ENCODE peak calls at places on chromosomes 6 and 20, in eight cellular contexts. S is CD8-positive, alpha-beta memory T cell; D is neuronal stem cell; O is CD4-positive, alpha-beta memory T cell; L is PC-9; V is fibroblast of lung; P is endothelial cell of umbilical vein; H is heart left ventricle. C is an unnamed sample.

GRCh38 chr6:152309648-152310047 is 327.5 kb downstream of the SYNE1 start:
- DNase-seq in D (no peak), H (no peak), S (peak), P (no peak), V (peak), O (peak), L (no peak), C (peak)

GRCh38 chr6:161748535-161749386 is 474.9 kb upstream of the AGPAT4 start:
- DNase-seq in S (no peak), D (peak), O (no peak), H (peak), V (peak), P (peak), L (peak), C (no peak)

GRCh38 chr6:7207688-7208087 is 99.9 kb downstream of the RREB1 start:
- DNase-seq in O (no peak), P (no peak), V (no peak), H (no peak), D (no peak), S (no peak), L (no peak), C (no peak)

GRCh38 chr6:5645275-5645674 is 361.4 kb downstream of the NRN1 start:
- DNase-seq in S (no peak), O (no peak), V (no peak), L (no peak), H (no peak), D (no peak), P (no peak), C (no peak)

GRCh38 chr20:53623454-53624206 is 30.0 kb upstream of the ZNF217 start:
- DNase-seq in L (peak), S (no peak), O (peak), P (peak), D (peak), V (peak), H (peak), C (peak)

GRCh38 chr6:80959034-80959433 is 793.4 kb downstream of the TENT5A start:
- DNase-seq in P (no peak), L (no peak), S (no peak), D (no peak), H (no peak), V (no peak), O (no peak), C (no peak)

GRCh38 chr20:49602370-49603208 is 34.7 kb upstream of the PTGIS start:
- DNase-seq in S (no peak), O (no peak), V (no peak), L (no peak), D (no peak), P (no peak), H (no peak), C (no peak)

GRCh38 chr6:47780510-47781356 is 1.1 kb upstream of the OPN5 start:
- DNase-seq in D (peak), S (peak), V (peak), H (no peak), P (peak), O (no peak), L (peak), C (peak)

GRCh38 chr6:144104898-144105487 is 9.6 kb upstream of the SF3B5 start:
- DNase-seq in V (peak), P (peak), D (peak), L (peak), S (peak), H (no peak), O (peak), C (peak)

GRCh38 chr20:23257106-23257761 is 93.4 kb upstream of the NXT1 start:
- DNase-seq in L (no peak), H (no peak), D (no peak), S (no peak), O (no peak), P (peak), V (peak), C (no peak)

GRCh38 chr20:1105599-1106194 is 12.7 kb upstream of the PSMF1 start:
- DNase-seq in P (no peak), D (no peak), S (no peak), O (no peak), H (no peak), L (no peak), V (no peak), C (no peak)

GRCh38 chr20:62918137-62918536 is 8.2 kb downstream of the DIDO1 start:
- DNase-seq in S (no peak), P (no peak), H (no peak), V (no peak), D (no peak), O (peak), L (no peak), C (no peak)

GRCh38 chr20:5070081-5070480 is 49.7 kb downstream of the PCNA start:
- DNase-seq in H (no peak), P (no peak), O (no peak), S (no peak), L (no peak), D (no peak), V (no peak), C (no peak)

GRCh38 chr6:1797801-1798200 is 188.1 kb downstream of the FOXC1 start:
- DNase-seq in V (peak), H (no peak), D (no peak), S (no peak), L (no peak), O (no peak), P (peak), C (no peak)

GRCh38 chr20:11376998-11377397 is 540.7 kb upstream of the BTBD3 start:
- DNase-seq in D (no peak), P (no peak), S (no peak), L (no peak), H (no peak), V (peak), O (no peak), C (no peak)

GRCh38 chr6:55853008-55854001 is 22.1 kb downstream of the BMP5 start:
- DNase-seq in V (no peak), O (no peak), D (no peak), P (no peak), S (no peak), L (no peak), H (no peak), C (no peak)

GRCh38 chr6:21749754-21750153 is 156.2 kb downstream of the SOX4 start:
- DNase-seq in V (no peak), O (no peak), L (no peak), S (no peak), D (no peak), P (no peak), H (no peak), C (no peak)

DNA sequence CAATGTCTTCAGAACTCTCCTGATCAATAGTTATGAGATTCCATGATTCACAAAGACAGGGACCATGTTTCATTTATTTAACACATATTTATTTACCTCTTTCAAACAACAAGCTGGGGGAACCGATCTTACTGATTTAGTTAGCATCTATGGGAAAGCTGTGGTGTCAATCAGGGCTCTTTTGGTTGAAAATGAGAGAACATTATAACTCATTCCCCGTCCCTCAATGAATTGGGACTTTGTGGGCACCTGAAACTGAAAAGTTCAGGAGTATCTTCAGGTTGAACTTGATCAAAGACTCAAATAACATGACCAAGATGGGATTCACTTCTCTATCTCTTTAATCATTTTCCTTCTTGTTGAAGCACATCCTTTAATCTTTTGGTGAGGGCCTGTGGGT is 67.4 kb downstream of the CHMP4B start:
- DNase-seq in D (no peak), O (no peak), H (no peak), V (no peak), S (no peak), L (no peak), P (no peak), C (no peak)
- H3K27ac ChIP-seq in D (no peak), O (no peak), H (no peak), V (no peak), S (no peak), L (no peak), P (no peak), C (no peak)

GRCh38 chr6:13526339-13526717 is 38.9 kb upstream of the GFOD1 start:
- DNase-seq in P (no peak), L (no peak), H (no peak), V (no peak), D (no peak), S (no peak), O (no peak), C (no peak)

GRCh38 chr6:13527669-13528051 is 40.3 kb upstream of the GFOD1 start:
- DNase-seq in D (no peak), S (no peak), O (no peak), P (peak), L (no peak), V (no peak), H (no peak), C (no peak)

GRCh38 chr6:13528232-13528631 is 40.8 kb upstream of the GFOD1 start:
- DNase-seq in O (no peak), S (no peak), D (no peak), L (no peak), H (no peak), V (no peak), P (peak), C (no peak)

GRCh38 chr6:13528777-13529343 is 41.5 kb upstream of the GFOD1 start:
- DNase-seq in P (peak), V (no peak), S (no peak), O (no peak), H (peak), D (no peak), L (no peak), C (no peak)

GRCh38 chr6:13526718-13527668 is 39.6 kb upstream of the GFOD1 start:
- DNase-seq in S (no peak), D (no peak), H (peak), O (no peak), L (no peak), P (peak), V (peak), C (no peak)
- H3K27ac ChIP-seq in S (no peak), D (no peak), H (peak), O (no peak), L (no peak), P (peak), V (no peak), C (no peak)

DNA sequence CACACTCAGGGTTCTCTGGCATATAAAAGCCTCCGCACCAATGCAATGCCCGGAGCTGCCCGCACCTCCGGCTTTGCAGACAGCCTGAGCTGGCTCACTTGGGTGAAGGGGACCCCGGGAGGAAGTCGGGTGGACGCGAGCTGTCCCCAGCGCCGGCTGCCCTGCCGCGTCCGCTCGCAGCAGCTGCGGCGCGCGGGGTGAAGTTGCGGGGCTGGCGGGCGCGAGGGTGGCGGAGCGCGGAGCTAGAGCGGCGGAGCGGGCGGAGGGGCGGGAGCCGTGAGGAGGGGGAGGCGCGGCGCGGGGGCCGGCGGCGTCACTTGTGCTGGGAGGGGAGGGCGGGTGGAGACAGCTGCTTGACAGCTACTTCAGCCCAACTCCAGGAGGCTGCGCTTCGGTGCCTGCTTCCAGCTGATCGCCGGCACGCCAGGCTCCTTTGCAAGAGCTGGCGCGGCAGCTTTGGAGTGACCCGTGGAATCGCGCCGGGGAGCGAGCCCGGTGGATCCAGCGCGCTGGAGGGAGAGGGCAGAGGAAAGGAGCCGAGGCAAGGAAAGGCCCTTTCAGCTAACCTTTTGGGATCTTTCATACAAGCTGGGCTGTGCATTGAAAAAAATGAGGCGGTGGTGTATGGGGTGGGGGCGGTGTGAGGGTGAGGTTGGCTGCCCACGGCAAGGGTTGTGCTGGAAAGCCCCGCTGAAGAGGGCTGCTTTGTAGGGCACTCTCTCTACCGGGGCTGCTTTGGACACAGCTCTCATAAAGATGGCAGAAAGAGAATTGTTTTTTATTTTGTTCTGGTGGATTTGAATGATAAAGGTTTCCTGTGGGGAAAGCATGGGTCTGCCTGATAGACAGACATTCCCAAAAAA is 24.7 kb downstream of the RIPOR2 start:
- DNase-seq in S (peak), H (peak), P (peak), O (peak), V (peak), D (peak), L (peak), C (peak)
- H3K27ac ChIP-seq in S (peak), H (peak), P (no peak), O (peak), V (no peak), D (no peak), L (no peak), C (peak)

DNA sequence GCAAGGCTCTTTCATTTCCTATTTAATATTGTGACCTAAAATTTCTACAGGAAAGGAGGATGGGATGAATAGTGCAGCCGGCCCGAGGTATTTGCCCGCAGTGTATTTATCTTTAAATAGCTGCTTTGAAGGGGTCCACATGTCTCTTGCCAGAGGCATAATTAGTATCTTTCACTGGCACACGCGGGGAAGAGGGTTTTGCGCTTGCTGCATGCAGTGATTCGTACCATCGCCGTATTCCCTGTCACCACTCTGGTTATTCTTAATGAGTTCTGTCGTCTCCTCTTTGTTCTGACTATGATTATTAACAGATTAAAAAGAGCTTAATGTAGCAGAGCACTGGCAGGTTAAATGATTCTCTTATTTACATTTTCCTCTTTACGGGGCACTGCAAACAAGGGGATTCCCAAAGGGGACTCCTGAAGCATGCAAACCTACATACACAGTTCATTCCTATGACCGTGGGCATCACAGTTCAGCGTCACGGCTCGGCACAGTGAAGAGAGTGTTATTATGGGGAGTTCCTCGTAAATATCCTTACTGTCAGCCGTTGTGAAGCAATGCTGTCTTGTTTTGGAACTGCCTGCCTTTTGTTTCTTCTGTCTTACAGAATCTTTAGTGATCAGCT is 204.8 kb downstream of the DTNBP1 start:
- DNase-seq in H (no peak), P (no peak), D (no peak), O (no peak), V (no peak), S (no peak), L (no peak), C (no peak)
- H3K27ac ChIP-seq in H (no peak), P (no peak), D (no peak), O (no peak), V (no peak), S (no peak), L (no peak), C (no peak)